ENCODE peak calls at places on chromosomes 7 and 10, in nine cellular contexts. W, Z, B, V, P, A, Q, O and I are unnamed samples.

GRCh38 chr7:134712196-134712595 is 65.5 kb downstream of the BPGM start:
- DNase-seq in Q (no peak), B (no peak), Z (no peak), A (no peak), P (no peak), W (no peak), O (no peak), V (no peak), I (no peak)

GRCh38 chr7:73343671-73344380 is 15.9 kb downstream of the FKBP6 start:
- DNase-seq in O (no peak), P (no peak), Q (peak), Z (no peak), V (no peak), A (no peak), B (no peak), W (no peak), I (no peak)

GRCh38 chr7:131586259-131586658 is 29.8 kb upstream of the PODXL start:
- DNase-seq in P (no peak), O (peak), A (no peak), Z (no peak), B (no peak), Q (peak), V (peak), W (no peak), I (peak)

GRCh38 chr7:121286742-121287699 is 41.8 kb upstream of the WNT16 start:
- DNase-seq in A (no peak), Q (no peak), W (no peak), O (no peak), V (no peak), P (no peak), Z (no peak), B (no peak), I (no peak)

GRCh38 chr7:116779921-116780320 is 82.5 kb upstream of the CAPZA2 start:
- DNase-seq in O (no peak), V (no peak), Z (no peak), B (no peak), Q (no peak), P (no peak), A (no peak), W (no peak), I (no peak)

GRCh38 chr10:105138287-105138854 is 497.3 kb downstream of the SORCS3 start:
- DNase-seq in A (no peak), B (no peak), Z (no peak), W (no peak), P (no peak), V (no peak), O (no peak), Q (no peak), I (no peak)

GRCh38 chr7:85001493-85002345 is 185.1 kb downstream of the SEMA3D start:
- DNase-seq in V (peak), O (no peak), Q (no peak), B (no peak), Z (no peak), A (no peak), W (no peak), P (no peak), I (no peak)

GRCh38 chr10:29756476-29756875 is 121.7 kb upstream of the SVIL start:
- DNase-seq in V (no peak), Q (no peak), W (no peak), B (no peak), P (no peak), Z (no peak), A (no peak), O (no peak), I (no peak)

GRCh38 chr10:13386021-13386420 is 37.9 kb upstream of the SEPHS1 start:
- DNase-seq in O (no peak), P (no peak), Q (no peak), A (no peak), V (no peak), W (no peak), Z (no peak), B (no peak), I (no peak)

GRCh38 chr7:141460781-141461715 is 90.2 kb upstream of the AGK start:
- DNase-seq in B (no peak), A (no peak), P (no peak), V (peak), Q (no peak), O (no peak), W (no peak), Z (no peak), I (no peak)

GRCh38 chr7:51426163-51426562 is 109.6 kb upstream of the COBL start:
- DNase-seq in W (no peak), B (no peak), A (no peak), O (no peak), V (no peak), P (no peak), Z (no peak), Q (no peak), I (no peak)

GRCh38 chr7:139004321-139005075 is 23.3 kb upstream of the KIAA1549 start:
- DNase-seq in P (no peak), B (no peak), Z (no peak), Q (no peak), W (no peak), O (no peak), A (no peak), V (no peak), I (no peak)

GRCh38 chr10:77977016-77977415 is 50.5 kb upstream of the DLG5 start:
- DNase-seq in P (no peak), V (no peak), O (no peak), Q (no peak), B (no peak), Z (no peak), A (no peak), W (no peak), I (no peak)

GRCh38 chr7:70040971-70041766 is 442.9 kb downstream of the AUTS2 start:
- DNase-seq in V (no peak), O (no peak), B (no peak), Q (peak), Z (no peak), P (peak), W (no peak), A (no peak), I (no peak)

GRCh38 chr7:17690030-17690429 is 250.3 kb downstream of the SNX13 start:
- DNase-seq in Z (no peak), V (no peak), O (peak), Q (no peak), B (peak), P (peak), A (no peak), W (no peak), I (no peak)

GRCh38 chr7:139345042-139345441 is 3.9 kb downstream of the FMC1 start:
- DNase-seq in B (no peak), P (no peak), Q (no peak), A (no peak), O (no peak), W (no peak), Z (no peak), V (no peak), I (no peak)

GRCh38 chr10:323651-324293 is 188.5 kb downstream of the ZMYND11 start:
- DNase-seq in V (no peak), Z (peak), W (peak), P (peak), B (peak), Q (no peak), O (peak), A (peak), I (peak)

GRCh38 chr10:132098539-132099421 is 33.0 kb downstream of the JAKMIP3 start:
- DNase-seq in Z (no peak), V (no peak), B (no peak), W (no peak), O (no peak), Q (no peak), A (no peak), P (no peak), I (no peak)

GRCh38 chr7:81081626-81082025 is 162.8 kb upstream of the SEMA3C start:
- DNase-seq in O (no peak), W (no peak), Z (no peak), V (no peak), A (no peak), B (no peak), P (peak), Q (no peak), I (no peak)

GRCh38 chr10:90193240-90193985 is 492.0 kb downstream of the KIF20B start:
- DNase-seq in W (no peak), A (no peak), Q (no peak), O (no peak), V (no peak), P (peak), Z (no peak), B (peak), I (no peak)

GRCh38 chr7:155985518-155986427 is 173.5 kb upstream of the SHH start:
- DNase-seq in A (no peak), P (no peak), Q (no peak), W (no peak), O (no peak), Z (no peak), V (no peak), B (no peak), I (no peak)

GRCh38 chr7:98276241-98276761 is 5.2 kb upstream of the BRI3 start:
- DNase-seq in V (no peak), B (peak), A (no peak), O (peak), Q (peak), W (no peak), P (peak), Z (no peak), I (peak)

GRCh38 chr10:85548038-85548437 is 818.6 kb downstream of the GRID1 start:
- DNase-seq in P (peak), B (no peak), Z (no peak), O (peak), Q (peak), V (peak), W (peak), A (no peak), I (peak)

GRCh38 chr7:50367098-50367497 is 62.6 kb downstream of the IKZF1 start:
- DNase-seq in A (no peak), Q (no peak), P (no peak), W (no peak), Z (no peak), V (no peak), B (no peak), O (no peak), I (no peak)

GRCh38 chr10:44016101-44016500 is 367.4 kb upstream of the ZNF32 start:
- DNase-seq in A (no peak), Z (no peak), V (no peak), W (no peak), Q (no peak), P (no peak), O (no peak), B (no peak), I (no peak)